ENCODE peak calls at places on chromosomes 1 and 21, in six cellular contexts. X is vagina, S is PC-3, D is fibroblast of lung, W is neural progenitor cell, Q is pancreas. U is an unnamed sample. For H3K4me1, the result is how much of the 10 kb centered on the place peaks cover.

GRCh38 chr1:195637474-195637873 is 970.8 kb downstream of the KCNT2 start:
- DNase-seq in W (no peak), D (peak), S (peak), X (no peak), Q (no peak), U (no peak)

GRCh38 chr1:156096640-156097391 is 14.6 kb upstream of the MEX3A start:
- DNase-seq in W (peak), X (no peak), S (peak), Q (peak), D (peak), U (peak)

GRCh38 chr1:39154553-39155361 is 49.7 kb upstream of the MACF1 start:
- DNase-seq in W (no peak), X (no peak), Q (no peak), D (peak), S (peak), U (no peak)

GRCh38 chr1:37448691-37449417 is 25.5 kb upstream of the ZC3H12A start:
- DNase-seq in W (no peak), Q (no peak), S (peak), D (no peak), X (no peak), U (no peak)

GRCh38 chr21:14241322-14241721 is 25.4 kb downstream of the RBM11 start:
- DNase-seq in X (no peak), S (no peak), Q (no peak), W (no peak), D (no peak), U (no peak)

GRCh38 chr1:225454733-225455132 is 26.9 kb upstream of the LBR start:
- DNase-seq in D (peak), X (no peak), Q (no peak), W (no peak), S (peak), U (no peak)

GRCh38 chr1:73160759-73161158 is 878.4 kb upstream of the NEGR1 start:
- DNase-seq in Q (no peak), S (no peak), W (no peak), D (no peak), X (no peak), U (no peak)

GRCh38 chr1:203273869-203274602 is 31.3 kb upstream of the BTG2 start:
- DNase-seq in S (no peak), D (no peak), Q (peak), X (peak), W (peak), U (peak)

GRCh38 chr1:156547982-156548381 is 24.4 kb downstream of the IQGAP3 start:
- DNase-seq in W (no peak), S (no peak), Q (peak), X (no peak), D (no peak), U (no peak)

GRCh38 chr1:237868814-237869600 is 21.7 kb downstream of the ZP4 start:
- DNase-seq in S (no peak), Q (no peak), D (no peak), W (no peak), X (no peak), U (no peak)

GRCh38 chr1:232062967-232063366 is 436.4 kb downstream of the DISC1 start:
- DNase-seq in Q (no peak), W (no peak), X (no peak), D (no peak), S (no peak), U (no peak)

GRCh38 chr1:212388985-212389716 is 25.5 kb downstream of the PACC1 start:
- DNase-seq in D (no peak), W (no peak), X (no peak), Q (no peak), S (no peak), U (no peak)

GRCh38 chr1:39238476-39238875 is 34.0 kb downstream of the MACF1 start:
- DNase-seq in Q (no peak), W (no peak), D (peak), X (no peak), S (peak), U (no peak)

GRCh38 chr1:78333426-78334012 is 157.3 kb upstream of the PTGFR start:
- DNase-seq in Q (no peak), X (no peak), D (peak), S (peak), W (peak), U (no peak)

GRCh38 chr1:185971688-185972087 is 237.5 kb downstream of the HMCN1 start:
- DNase-seq in W (no peak), S (peak), D (peak), Q (no peak), X (no peak), U (no peak)

GRCh38 chr21:43190544-43191340 is 21.9 kb downstream of the CRYAA start:
- DNase-seq in S (no peak), D (no peak), X (no peak), W (no peak), Q (no peak), U (no peak)

GRCh38 chr1:192732787-192733186 is 76.1 kb upstream of the RGS2 start:
- DNase-seq in S (peak), D (no peak), W (no peak), X (no peak), Q (no peak), U (no peak)

GRCh38 chr1:204742676-204743075 is 57.1 kb upstream of the LRRN2 start:
- DNase-seq in D (no peak), Q (no peak), S (no peak), X (no peak), W (no peak), U (no peak)

GRCh38 chr1:232613752-232614381 is 16.1 kb downstream of the SIPA1L2 start:
- DNase-seq in Q (no peak), S (no peak), W (no peak), X (no peak), D (peak), U (no peak)

GRCh38 chr21:43343095-43343991 is 83.6 kb downstream of the SIK1 start:
- DNase-seq in W (no peak), X (no peak), S (peak), D (no peak), Q (peak), U (peak)

GRCh38 chr1:37989381-37989930 is 366 bp downstream of the SF3A3 start:
- DNase-seq in S (peak), Q (peak), X (no peak), W (peak), D (peak), U (peak)

GRCh38 chr1:10251325-10252103 is 41.1 kb downstream of the KIF1B start:
- DNase-seq in W (no peak), X (no peak), Q (no peak), D (peak), S (peak), U (no peak)

GRCh38 chr1:40653851-40654537 is 11.5 kb downstream of the RIMS3 start:
- DNase-seq in X (no peak), W (peak), D (no peak), S (no peak), Q (no peak), U (no peak)

GRCh38 chr1:1359316-1359667 is 937 bp upstream of the MXRA8 start:
- DNase-seq in D (peak), X (no peak), Q (no peak), S (no peak), W (no peak), U (no peak)

GRCh38 chr1:246567258-246568235 is 1.3 kb downstream of the CNST start:
- DNase-seq in W (peak), S (peak), X (no peak), Q (no peak), D (peak), U (peak)

GRCh38 chr1:94949681-94950661 is 23.1 kb upstream of the CNN3 start:
- DNase-seq in W (no peak), S (peak), D (no peak), Q (peak), X (no peak), U (no peak)

GRCh38 chr1:60134706-60135105 is 61.1 kb upstream of the C1orf87 start:
- DNase-seq in W (no peak), Q (no peak), D (no peak), S (no peak), X (no peak), U (no peak)

GRCh38 chr1:41843378-41843777 is 75.3 kb downstream of the HIVEP3 start:
- DNase-seq in Q (no peak), W (no peak), X (no peak), S (peak), D (peak), U (no peak)

GRCh38 chr1:207402744-207403143 is 51.4 kb upstream of the CR2 start:
- DNase-seq in W (no peak), S (no peak), X (no peak), Q (no peak), D (no peak), U (no peak)

GRCh38 chr1:17135530-17135929 is 16.3 kb upstream of the PADI2 start:
- DNase-seq in Q (no peak), S (no peak), D (no peak), W (no peak), X (no peak), U (no peak)

GRCh38 chr1:204866051-204866596 is 4.5 kb upstream of the NFASC start:
- DNase-seq in Q (no peak), S (no peak), W (no peak), X (no peak), D (no peak), U (no peak)

GRCh38 chr1:238621405-238621804 is 730.7 kb upstream of the ZP4 start:
- DNase-seq in W (no peak), D (no peak), S (no peak), X (no peak), Q (no peak), U (no peak)

GRCh38 chr1:234533034-234533571 is 54.1 kb upstream of the TARBP1 start:
- DNase-seq in Q (no peak), S (peak), D (peak), X (no peak), W (no peak), U (no peak)
- H3K4me1 ChIP-seq in Q (half or more), S (under half), D (under half), X (half or more), W (under half), U (under half)

GRCh38 chr1:227316941-227317540 is 1.3 kb downstream of the CDC42BPA start:
- DNase-seq in S (peak), X (no peak), D (peak), W (peak), Q (no peak), U (no peak)

GRCh38 chr1:227318852-227319607 is 738 bp upstream of the CDC42BPA start:
- DNase-seq in X (no peak), S (peak), D (peak), W (peak), Q (peak), U (peak)

GRCh38 chr1:227318003-227318851 is at the start of gene CDC42BPA:
- DNase-seq in W (peak), Q (peak), D (peak), X (no peak), S (peak), U (peak)

GRCh38 chr1:227316456-227316855 is 1.8 kb downstream of the CDC42BPA start:
- DNase-seq in W (no peak), Q (no peak), S (peak), X (no peak), D (no peak), U (no peak)

GRCh38 chr1:227317541-227318002 is 720 bp downstream of the CDC42BPA start:
- DNase-seq in D (peak), Q (peak), X (no peak), S (peak), W (peak), U (no peak)
- TF ChIP-seq CTCF in D (peak), Q (no peak), X (peak), S (peak), W (peak), U (no peak)

GRCh38 chr1:6859415-6860343 is 74.4 kb downstream of the CAMTA1 start:
- DNase-seq in D (peak), W (no peak), X (no peak), Q (no peak), S (peak), U (no peak)
- H3K4me3 ChIP-seq in D (peak), W (no peak), X (no peak), Q (no peak), S (no peak), U (no peak)

DNA sequence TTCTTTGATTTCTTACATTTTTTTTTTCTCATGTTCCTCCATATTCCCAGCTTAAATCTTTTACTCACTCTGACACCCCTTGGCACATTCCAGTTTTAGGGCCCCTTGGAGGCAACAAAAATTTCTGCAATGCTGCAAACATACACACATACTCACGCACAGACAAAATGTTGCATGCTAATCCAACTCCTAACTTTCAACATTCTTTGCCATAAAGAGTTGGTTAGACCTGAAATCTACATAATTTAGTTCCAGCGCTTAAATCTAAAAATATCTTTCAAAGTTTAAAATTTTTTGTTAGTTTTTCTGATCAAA is 103.9 kb downstream of the PTPN14 start:
- DNase-seq in Q (no peak), D (peak), W (no peak), S (peak), X (no peak), U (no peak)
- H3K4me1 ChIP-seq in Q (under half), D (under half), W (under half), S (under half), X (under half), U (under half)

GRCh38 chr1:85282424-85282823 is 6.0 kb upstream of the BCL10 start:
- DNase-seq in X (no peak), D (no peak), W (peak), S (peak), Q (no peak), U (no peak)
- TF ChIP-seq CTCF in X (no peak), D (no peak), W (peak), S (peak), Q (no peak), U (no peak)